ENCODE peak calls at places on chromosomes 12 and 14, in ten cellular contexts. One of them, this sample, is unnamed.

GRCh38 chr14:92877757-92878431 is 45.1 kb upstream of the CHGA start:
- ATAC-seq in RWPE2: no peak
- ATAC-seq in upper lobe of right lung: peak
- ATAC-seq in left cardiac atrium: peak
- ATAC-seq in omental fat pad: no peak
- ATAC-seq in activated CD8-positive, alpha-beta T cell treated with anti-CD3 and anti-CD28 coated beads for 36 hours: no peak
- ATAC-seq in activated CD4-positive, alpha-beta T cell treated with anti-CD3 and anti-CD28 coated beads for 36 hours: no peak
- ATAC-seq in activated T-helper 17 cell treated with anti-CD3 and anti-CD28 coated beads, Interleukin-2, amount 50 U/mL, for 72 hours: no peak
- ATAC-seq in stimulated activated naive CD8-positive, alpha-beta T cell treated with anti-CD3 and anti-CD28 coated beads, Interleukin-15, amount 100 ng/mL, for 72 hours: no peak
- ATAC-seq in pancreas: peak
- ATAC-seq in this sample: peak

GRCh38 chr12:18261906-18262305 is 588 bp downstream of the PIK3C2G start:
- ATAC-seq in RWPE2: no peak
- ATAC-seq in upper lobe of right lung: no peak
- ATAC-seq in left cardiac atrium: no peak
- ATAC-seq in omental fat pad: no peak
- ATAC-seq in activated CD8-positive, alpha-beta T cell treated with anti-CD3 and anti-CD28 coated beads for 36 hours: no peak
- ATAC-seq in activated CD4-positive, alpha-beta T cell treated with anti-CD3 and anti-CD28 coated beads for 36 hours: no peak
- ATAC-seq in activated T-helper 17 cell treated with anti-CD3 and anti-CD28 coated beads, Interleukin-2, amount 50 U/mL, for 72 hours: no peak
- ATAC-seq in stimulated activated naive CD8-positive, alpha-beta T cell treated with anti-CD3 and anti-CD28 coated beads, Interleukin-15, amount 100 ng/mL, for 72 hours: no peak
- ATAC-seq in pancreas: no peak
- ATAC-seq in this sample: no peak

GRCh38 chr14:64605926-64606685 is 56.3 kb downstream of the PPP1R36 start:
- ATAC-seq in RWPE2: peak
- ATAC-seq in upper lobe of right lung: no peak
- ATAC-seq in left cardiac atrium: no peak
- ATAC-seq in omental fat pad: no peak
- ATAC-seq in activated CD8-positive, alpha-beta T cell treated with anti-CD3 and anti-CD28 coated beads for 36 hours: no peak
- ATAC-seq in activated CD4-positive, alpha-beta T cell treated with anti-CD3 and anti-CD28 coated beads for 36 hours: no peak
- ATAC-seq in activated T-helper 17 cell treated with anti-CD3 and anti-CD28 coated beads, Interleukin-2, amount 50 U/mL, for 72 hours: no peak
- ATAC-seq in stimulated activated naive CD8-positive, alpha-beta T cell treated with anti-CD3 and anti-CD28 coated beads, Interleukin-15, amount 100 ng/mL, for 72 hours: no peak
- ATAC-seq in pancreas: no peak
- ATAC-seq in this sample: no peak

GRCh38 chr12:102696045-102696444 is 215.7 kb upstream of the IGF1 start:
- ATAC-seq in RWPE2: no peak
- ATAC-seq in upper lobe of right lung: no peak
- ATAC-seq in left cardiac atrium: no peak
- ATAC-seq in omental fat pad: no peak
- ATAC-seq in activated CD8-positive, alpha-beta T cell treated with anti-CD3 and anti-CD28 coated beads for 36 hours: no peak
- ATAC-seq in activated CD4-positive, alpha-beta T cell treated with anti-CD3 and anti-CD28 coated beads for 36 hours: no peak
- ATAC-seq in activated T-helper 17 cell treated with anti-CD3 and anti-CD28 coated beads, Interleukin-2, amount 50 U/mL, for 72 hours: no peak
- ATAC-seq in stimulated activated naive CD8-positive, alpha-beta T cell treated with anti-CD3 and anti-CD28 coated beads, Interleukin-15, amount 100 ng/mL, for 72 hours: no peak
- ATAC-seq in pancreas: no peak
- ATAC-seq in this sample: no peak

GRCh38 chr14:90695997-90696681 is 120.1 kb downstream of the TTC7B start:
- ATAC-seq in RWPE2: no peak
- ATAC-seq in upper lobe of right lung: no peak
- ATAC-seq in left cardiac atrium: no peak
- ATAC-seq in omental fat pad: no peak
- ATAC-seq in activated CD8-positive, alpha-beta T cell treated with anti-CD3 and anti-CD28 coated beads for 36 hours: no peak
- ATAC-seq in activated CD4-positive, alpha-beta T cell treated with anti-CD3 and anti-CD28 coated beads for 36 hours: no peak
- ATAC-seq in activated T-helper 17 cell treated with anti-CD3 and anti-CD28 coated beads, Interleukin-2, amount 50 U/mL, for 72 hours: no peak
- ATAC-seq in stimulated activated naive CD8-positive, alpha-beta T cell treated with anti-CD3 and anti-CD28 coated beads, Interleukin-15, amount 100 ng/mL, for 72 hours: no peak
- ATAC-seq in pancreas: no peak
- ATAC-seq in this sample: no peak

GRCh38 chr14:37546621-37547447 is 48.2 kb downstream of the FOXA1 start:
- ATAC-seq in RWPE2: peak
- ATAC-seq in upper lobe of right lung: peak
- ATAC-seq in left cardiac atrium: no peak
- ATAC-seq in omental fat pad: no peak
- ATAC-seq in activated CD8-positive, alpha-beta T cell treated with anti-CD3 and anti-CD28 coated beads for 36 hours: no peak
- ATAC-seq in activated CD4-positive, alpha-beta T cell treated with anti-CD3 and anti-CD28 coated beads for 36 hours: no peak
- ATAC-seq in activated T-helper 17 cell treated with anti-CD3 and anti-CD28 coated beads, Interleukin-2, amount 50 U/mL, for 72 hours: no peak
- ATAC-seq in stimulated activated naive CD8-positive, alpha-beta T cell treated with anti-CD3 and anti-CD28 coated beads, Interleukin-15, amount 100 ng/mL, for 72 hours: no peak
- ATAC-seq in pancreas: peak
- ATAC-seq in this sample: no peak

GRCh38 chr12:131065279-131065678 is 111.6 kb downstream of the ADGRD1 start:
- ATAC-seq in RWPE2: no peak
- ATAC-seq in upper lobe of right lung: no peak
- ATAC-seq in left cardiac atrium: no peak
- ATAC-seq in omental fat pad: no peak
- ATAC-seq in activated CD8-positive, alpha-beta T cell treated with anti-CD3 and anti-CD28 coated beads for 36 hours: no peak
- ATAC-seq in activated CD4-positive, alpha-beta T cell treated with anti-CD3 and anti-CD28 coated beads for 36 hours: no peak
- ATAC-seq in activated T-helper 17 cell treated with anti-CD3 and anti-CD28 coated beads, Interleukin-2, amount 50 U/mL, for 72 hours: no peak
- ATAC-seq in stimulated activated naive CD8-positive, alpha-beta T cell treated with anti-CD3 and anti-CD28 coated beads, Interleukin-15, amount 100 ng/mL, for 72 hours: no peak
- ATAC-seq in pancreas: no peak
- ATAC-seq in this sample: no peak

GRCh38 chr12:7060353-7060954 is at the start of gene C1S:
- ATAC-seq in RWPE2: peak
- ATAC-seq in upper lobe of right lung: peak
- ATAC-seq in left cardiac atrium: peak
- ATAC-seq in omental fat pad: peak
- ATAC-seq in activated CD8-positive, alpha-beta T cell treated with anti-CD3 and anti-CD28 coated beads for 36 hours: no peak
- ATAC-seq in activated CD4-positive, alpha-beta T cell treated with anti-CD3 and anti-CD28 coated beads for 36 hours: no peak
- ATAC-seq in activated T-helper 17 cell treated with anti-CD3 and anti-CD28 coated beads, Interleukin-2, amount 50 U/mL, for 72 hours: no peak
- ATAC-seq in stimulated activated naive CD8-positive, alpha-beta T cell treated with anti-CD3 and anti-CD28 coated beads, Interleukin-15, amount 100 ng/mL, for 72 hours: no peak
- ATAC-seq in pancreas: peak
- ATAC-seq in this sample: peak

GRCh38 chr12:57838594-57839302 is 7.8 kb downstream of the CTDSP2 start:
- ATAC-seq in RWPE2: no peak
- ATAC-seq in upper lobe of right lung: peak
- ATAC-seq in left cardiac atrium: no peak
- ATAC-seq in omental fat pad: no peak
- ATAC-seq in activated CD8-positive, alpha-beta T cell treated with anti-CD3 and anti-CD28 coated beads for 36 hours: peak
- ATAC-seq in activated CD4-positive, alpha-beta T cell treated with anti-CD3 and anti-CD28 coated beads for 36 hours: peak
- ATAC-seq in activated T-helper 17 cell treated with anti-CD3 and anti-CD28 coated beads, Interleukin-2, amount 50 U/mL, for 72 hours: peak
- ATAC-seq in stimulated activated naive CD8-positive, alpha-beta T cell treated with anti-CD3 and anti-CD28 coated beads, Interleukin-15, amount 100 ng/mL, for 72 hours: peak
- ATAC-seq in pancreas: no peak
- ATAC-seq in this sample: peak

GRCh38 chr14:59869381-59870255 is 958 bp downstream of the RTN1 start:
- ATAC-seq in RWPE2: no peak
- ATAC-seq in upper lobe of right lung: no peak
- ATAC-seq in left cardiac atrium: no peak
- ATAC-seq in omental fat pad: no peak
- ATAC-seq in activated CD8-positive, alpha-beta T cell treated with anti-CD3 and anti-CD28 coated beads for 36 hours: no peak
- ATAC-seq in activated CD4-positive, alpha-beta T cell treated with anti-CD3 and anti-CD28 coated beads for 36 hours: no peak
- ATAC-seq in activated T-helper 17 cell treated with anti-CD3 and anti-CD28 coated beads, Interleukin-2, amount 50 U/mL, for 72 hours: no peak
- ATAC-seq in stimulated activated naive CD8-positive, alpha-beta T cell treated with anti-CD3 and anti-CD28 coated beads, Interleukin-15, amount 100 ng/mL, for 72 hours: peak
- ATAC-seq in pancreas: peak
- ATAC-seq in this sample: no peak

GRCh38 chr12:119652665-119653064 is 15.3 kb upstream of the PRKAB1 start:
- ATAC-seq in RWPE2: no peak
- ATAC-seq in upper lobe of right lung: no peak
- ATAC-seq in left cardiac atrium: no peak
- ATAC-seq in omental fat pad: no peak
- ATAC-seq in activated CD8-positive, alpha-beta T cell treated with anti-CD3 and anti-CD28 coated beads for 36 hours: peak
- ATAC-seq in activated CD4-positive, alpha-beta T cell treated with anti-CD3 and anti-CD28 coated beads for 36 hours: peak
- ATAC-seq in activated T-helper 17 cell treated with anti-CD3 and anti-CD28 coated beads, Interleukin-2, amount 50 U/mL, for 72 hours: peak
- ATAC-seq in stimulated activated naive CD8-positive, alpha-beta T cell treated with anti-CD3 and anti-CD28 coated beads, Interleukin-15, amount 100 ng/mL, for 72 hours: peak
- ATAC-seq in pancreas: no peak
- ATAC-seq in this sample: no peak